ENCODE peak calls at places on chromosome 12, in four cellular contexts. One of them, this sample, is unnamed. For H3K4me1, the result is how much of the 10 kb centered on the place peaks cover.

GRCh38 chr12:107144990-107145389 is 51.6 kb upstream of the CRY1 start:
- DNase-seq in right lobe of liver: no peak
- DNase-seq in sigmoid colon: no peak
- DNase-seq in lower lobe of right lung: no peak
- DNase-seq in this sample: no peak

GRCh38 chr12:85000766-85001165 is 35.3 kb downstream of the TSPAN19 start:
- DNase-seq in lower lobe of right lung: no peak
- DNase-seq in right lobe of liver: no peak
- DNase-seq in sigmoid colon: no peak
- DNase-seq in this sample: no peak

GRCh38 chr12:15770021-15770420 is 19.2 kb downstream of the EPS8 start:
- DNase-seq in lower lobe of right lung: no peak
- DNase-seq in sigmoid colon: no peak
- DNase-seq in right lobe of liver: no peak
- DNase-seq in this sample: no peak

GRCh38 chr12:86931714-86932113 is 675.5 kb upstream of the MGAT4C start:
- DNase-seq in sigmoid colon: no peak
- DNase-seq in lower lobe of right lung: no peak
- DNase-seq in right lobe of liver: no peak
- DNase-seq in this sample: no peak

GRCh38 chr12:47222960-47223847 is 143.4 kb upstream of the AMIGO2 start:
- DNase-seq in right lobe of liver: no peak
- DNase-seq in sigmoid colon: no peak
- DNase-seq in lower lobe of right lung: no peak
- DNase-seq in this sample: no peak

GRCh38 chr12:12327802-12328201 is 22.2 kb downstream of the MANSC1 start:
- DNase-seq in lower lobe of right lung: no peak
- DNase-seq in sigmoid colon: no peak
- DNase-seq in right lobe of liver: no peak
- DNase-seq in this sample: no peak

GRCh38 chr12:54051081-54051912 is 2.3 kb upstream of the HOXC4 start:
- DNase-seq in lower lobe of right lung: no peak
- DNase-seq in sigmoid colon: no peak
- DNase-seq in right lobe of liver: no peak
- DNase-seq in this sample: no peak

GRCh38 chr12:5123921-5124320 is 80.2 kb downstream of the KCNA5 start:
- DNase-seq in sigmoid colon: no peak
- DNase-seq in right lobe of liver: no peak
- DNase-seq in lower lobe of right lung: no peak
- DNase-seq in this sample: no peak

GRCh38 chr12:40175045-40175444 is 49.8 kb upstream of the LRRK2 start:
- DNase-seq in right lobe of liver: no peak
- DNase-seq in sigmoid colon: no peak
- DNase-seq in lower lobe of right lung: no peak
- DNase-seq in this sample: no peak

GRCh38 chr12:124727244-124727673 is 136.4 kb downstream of the SCARB1 start:
- DNase-seq in lower lobe of right lung: peak
- DNase-seq in right lobe of liver: peak
- DNase-seq in sigmoid colon: peak
- DNase-seq in this sample: peak

GRCh38 chr12:5792350-5792749 is 152.7 kb downstream of the ANO2 start:
- DNase-seq in sigmoid colon: no peak
- DNase-seq in lower lobe of right lung: no peak
- DNase-seq in right lobe of liver: no peak
- DNase-seq in this sample: no peak

GRCh38 chr12:130571734-130572133 is 144.4 kb downstream of the RIMBP2 start:
- DNase-seq in sigmoid colon: no peak
- DNase-seq in lower lobe of right lung: no peak
- DNase-seq in right lobe of liver: no peak
- DNase-seq in this sample: no peak
- H3K4me1 ChIP-seq in sigmoid colon: under half
- H3K4me1 ChIP-seq in lower lobe of right lung: under half
- H3K4me1 ChIP-seq in right lobe of liver: under half
- H3K4me1 ChIP-seq in this sample: under half

GRCh38 chr12:122399592-122400373 is 22.7 kb downstream of the CLIP1 start:
- DNase-seq in lower lobe of right lung: peak
- DNase-seq in right lobe of liver: peak
- DNase-seq in sigmoid colon: peak
- DNase-seq in this sample: peak

GRCh38 chr12:122395319-122395718 is 27.1 kb downstream of the CLIP1 start:
- DNase-seq in right lobe of liver: no peak
- DNase-seq in sigmoid colon: no peak
- DNase-seq in lower lobe of right lung: no peak
- DNase-seq in this sample: no peak

GRCh38 chr12:122403115-122403770 is 19.2 kb downstream of the CLIP1 start:
- DNase-seq in sigmoid colon: no peak
- DNase-seq in right lobe of liver: no peak
- DNase-seq in lower lobe of right lung: no peak
- DNase-seq in this sample: no peak

GRCh38 chr12:122402264-122402663 is 20.2 kb downstream of the CLIP1 start:
- DNase-seq in sigmoid colon: no peak
- DNase-seq in lower lobe of right lung: no peak
- DNase-seq in right lobe of liver: no peak
- DNase-seq in this sample: no peak

DNA sequence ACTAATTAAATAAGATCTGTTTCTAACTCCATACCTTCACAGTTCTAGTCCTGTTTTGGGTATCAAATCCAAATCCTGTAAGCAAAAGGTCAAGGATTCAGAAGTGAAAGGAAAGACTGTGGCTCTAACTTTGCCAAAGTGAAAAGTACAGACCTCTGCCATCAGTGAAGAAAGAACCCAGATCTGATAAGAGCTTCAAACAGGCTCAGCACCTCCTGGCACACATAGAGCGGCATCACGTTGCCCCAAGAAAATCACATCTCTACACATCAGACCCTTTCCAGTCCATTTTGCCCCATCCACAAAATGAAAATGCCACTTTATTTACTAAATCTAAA is 23.2 kb downstream of the CLIP1 start:
- DNase-seq in sigmoid colon: no peak
- DNase-seq in lower lobe of right lung: no peak
- DNase-seq in right lobe of liver: no peak
- DNase-seq in this sample: no peak
- H3K4me3 ChIP-seq in sigmoid colon: no peak
- H3K4me3 ChIP-seq in lower lobe of right lung: peak
- H3K4me3 ChIP-seq in right lobe of liver: peak
- H3K4me3 ChIP-seq in this sample: peak

GRCh38 chr12:56315626-56316473 is at the start of gene CNPY2:
- DNase-seq in right lobe of liver: peak
- DNase-seq in lower lobe of right lung: peak
- DNase-seq in sigmoid colon: peak
- DNase-seq in this sample: peak
- TF ChIP-seq CTCF in right lobe of liver: peak
- TF ChIP-seq CTCF in lower lobe of right lung: peak
- TF ChIP-seq CTCF in sigmoid colon: no peak
- TF ChIP-seq CTCF in this sample: peak

GRCh38 chr12:108647199-108647935 is 13.7 kb upstream of the SELPLG start:
- DNase-seq in lower lobe of right lung: no peak
- DNase-seq in sigmoid colon: no peak
- DNase-seq in right lobe of liver: no peak
- DNase-seq in this sample: no peak

GRCh38 chr12:108649668-108650067 is 16.0 kb upstream of the SELPLG start:
- DNase-seq in right lobe of liver: no peak
- DNase-seq in sigmoid colon: no peak
- DNase-seq in lower lobe of right lung: no peak
- DNase-seq in this sample: no peak

GRCh38 chr12:108647936-108648287 is 14.2 kb upstream of the SELPLG start:
- DNase-seq in lower lobe of right lung: no peak
- DNase-seq in right lobe of liver: no peak
- DNase-seq in sigmoid colon: no peak
- DNase-seq in this sample: no peak

GRCh38 chr12:108649126-108649525 is 15.4 kb upstream of the SELPLG start:
- DNase-seq in lower lobe of right lung: no peak
- DNase-seq in right lobe of liver: no peak
- DNase-seq in sigmoid colon: no peak
- DNase-seq in this sample: no peak

DNA sequence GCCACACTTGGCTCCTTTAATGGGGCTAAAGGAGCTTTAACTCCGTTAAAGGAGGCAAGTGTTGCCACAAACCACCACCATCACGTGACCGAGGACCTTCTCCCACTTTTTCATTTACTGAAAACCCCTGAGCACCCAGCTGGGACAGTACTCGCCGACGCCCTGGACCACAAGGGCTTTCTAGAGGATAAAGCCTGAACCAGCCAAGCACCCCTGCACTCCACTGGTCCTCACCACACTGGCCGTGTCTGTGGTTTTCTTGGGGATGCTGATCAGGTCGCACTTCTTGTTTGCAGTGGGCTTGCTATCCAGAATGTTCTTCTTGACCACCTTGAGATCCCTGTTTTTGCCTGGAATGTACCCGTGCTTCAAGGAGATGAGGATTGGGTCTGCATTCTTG is 14.7 kb upstream of the SELPLG start:
- DNase-seq in sigmoid colon: no peak
- DNase-seq in lower lobe of right lung: no peak
- DNase-seq in right lobe of liver: no peak
- DNase-seq in this sample: no peak
- H3K4me1 ChIP-seq in sigmoid colon: under half
- H3K4me1 ChIP-seq in lower lobe of right lung: under half
- H3K4me1 ChIP-seq in right lobe of liver: under half
- H3K4me1 ChIP-seq in this sample: half or more

This sample was measured in left ventricle myocardium inferior.